ENCODE peak calls at places on chromosomes 13 and 19, in four cellular contexts. F is WTC11, C is HepG2, K is K562. I is an unnamed sample.

GRCh38 chr19:19643158-19644053 is at the start of gene GMIP:
- DNase-seq in F (peak; percentile 93), K (peak; percentile 84), C (peak; percentile 45), I (peak; percentile 55)

GRCh38 chr13:30409911-30410704 is 12.2 kb upstream of the UBE2L5 start:
- DNase-seq in K (peak; percentile 21), F (no peak), C (no peak), I (no peak)

GRCh38 chr19:30228113-30228725 is 144.0 kb upstream of the ZNF536 start:
- DNase-seq in F (peak; percentile 31), K (no peak), C (no peak), I (no peak)

GRCh38 chr13:20579193-20579592 is 12.2 kb downstream of the IFT88 start:
- DNase-seq in C (no peak), K (no peak), F (no peak), I (no peak)

GRCh38 chr19:45251452-45252354 is 632 bp downstream of the MARK4 start:
- DNase-seq in K (no peak), C (no peak), F (peak; percentile 42), I (no peak)

GRCh38 chr13:34179481-34179880 is 361.5 kb downstream of the RFC3 start:
- DNase-seq in C (no peak), K (no peak), F (no peak), I (no peak)

GRCh38 chr19:3403489-3404323 is 37.3 kb downstream of the NFIC start:
- DNase-seq in C (peak; percentile 48), K (peak; percentile 53), F (no peak), I (no peak)

GRCh38 chr13:59099182-59099950 is 1064.4 kb downstream of the DIAPH3 start:
- DNase-seq in C (no peak), K (no peak), F (no peak), I (no peak)

GRCh38 chr19:48403606-48404005 is 10.1 kb downstream of the GRIN2D start:
- DNase-seq in K (peak; percentile 70), F (peak; percentile 71), C (peak; percentile 62), I (peak; percentile 78)

GRCh38 chr19:13133241-13133870 is 15.3 kb downstream of the NACC1 start:
- DNase-seq in F (no peak), C (no peak), K (no peak), I (no peak)

GRCh38 chr13:25136872-25137623 is 35.0 kb downstream of the AMER2 start:
- DNase-seq in C (no peak), K (no peak), F (no peak), I (no peak)

GRCh38 chr19:55384576-55385235 is 614 bp upstream of the TMEM238 start:
- DNase-seq in K (peak; percentile 72), F (no peak), C (no peak), I (no peak)

GRCh38 chr13:35210234-35210633 is 266.3 kb downstream of the MAB21L1 start:
- DNase-seq in F (no peak), K (no peak), C (no peak), I (no peak)

GRCh38 chr19:14183741-14184395 is 22.1 kb downstream of the ADGRL1 start:
- DNase-seq in K (no peak), C (no peak), F (no peak), I (no peak)

GRCh38 chr13:33355470-33355869 is 69.9 kb upstream of the STARD13 start:
- DNase-seq in F (no peak), K (no peak), C (no peak), I (no peak)

GRCh38 chr13:93305886-93306285 is 79.3 kb downstream of the GPC6 start:
- DNase-seq in C (no peak), K (no peak), F (no peak), I (no peak)

GRCh38 chr19:24074720-24075119 is 12.3 kb upstream of the ZNF254 start:
- DNase-seq in K (no peak), C (no peak), F (no peak), I (no peak)

GRCh38 chr13:24683833-24684599 is 3.8 kb downstream of the ATP12A start:
- DNase-seq in F (peak; percentile 84), K (peak; percentile 59), C (peak; percentile 43), I (peak; percentile 35)

GRCh38 chr13:46386426-46386995 is 541 bp downstream of the RUBCNL start:
- DNase-seq in K (no peak), F (no peak), C (no peak), I (no peak)

GRCh38 chr19:8311461-8312260 is 3.5 kb upstream of the CD320 start:
- DNase-seq in K (no peak), F (peak; percentile 7), C (no peak), I (no peak)
- TF ChIP-seq NR3C1 in K (no peak), F (no peak), C (no peak), I (no peak)

GRCh38 chr13:43244482-43244881 is 221.1 kb downstream of the DNAJC15 start:
- DNase-seq in K (no peak), C (no peak), F (no peak), I (no peak)

GRCh38 chr13:43246382-43246781 is 223.0 kb downstream of the DNAJC15 start:
- DNase-seq in K (no peak), F (no peak), C (no peak), I (no peak)

GRCh38 chr13:43240278-43240677 is 216.9 kb downstream of the DNAJC15 start:
- DNase-seq in F (no peak), C (no peak), K (no peak), I (no peak)

GRCh38 chr13:43242040-43242439 is 218.7 kb downstream of the DNAJC15 start:
- DNase-seq in F (no peak), K (no peak), C (no peak), I (no peak)

DNA sequence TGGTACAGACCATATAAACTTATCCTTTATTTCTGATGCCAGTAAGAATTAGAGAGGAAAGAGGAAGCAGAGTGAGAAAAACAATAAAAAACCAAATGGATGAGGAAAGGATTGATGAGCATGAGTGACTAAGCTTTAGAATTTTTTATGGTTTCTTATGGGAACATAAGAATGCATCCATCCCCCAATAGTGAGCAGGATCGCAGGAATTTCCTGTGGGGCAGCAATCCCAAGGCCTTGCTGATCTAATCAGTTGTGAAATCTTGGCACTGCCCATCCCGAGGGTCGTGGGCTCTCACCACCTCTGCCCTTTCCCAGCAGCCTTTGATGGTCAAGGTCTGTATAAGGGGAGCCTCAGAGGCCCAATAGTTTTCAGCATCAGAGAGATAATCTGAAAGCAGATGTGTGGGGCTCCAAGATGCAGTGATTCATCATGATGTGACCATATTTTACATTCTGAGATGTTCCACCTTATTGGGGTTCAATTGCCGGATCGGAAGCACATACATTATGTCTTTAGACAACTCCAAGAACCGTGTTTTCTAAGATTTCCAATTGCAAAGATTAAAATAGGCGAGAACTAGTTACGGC is 222.1 kb downstream of the DNAJC15 start:
- DNase-seq in C (no peak), F (no peak), K (no peak), I (no peak)
- TF ChIP-seq NR3C1 in C (no peak), F (no peak), K (no peak), I (no peak)

GRCh38 chr13:113928701-113929627 is 44.9 kb downstream of the C13orf46 start:
- DNase-seq in K (no peak), F (peak; percentile 9), C (no peak), I (no peak)
- TF ChIP-seq NR3C1 in K (no peak), F (no peak), C (no peak), I (no peak)

GRCh38 chr19:46615966-46616365 is 8.9 kb downstream of the PTGIR start:
- DNase-seq in K (no peak), C (no peak), F (no peak), I (no peak)

GRCh38 chr19:46616631-46617322 is 8.1 kb downstream of the PTGIR start:
- DNase-seq in K (peak; percentile 81), C (peak; percentile 50), F (peak; percentile 82), I (peak; percentile 77)

GRCh38 chr19:46611791-46612190 is 10.7 kb downstream of the CALM3 start:
- DNase-seq in K (no peak), F (no peak), C (no peak), I (no peak)

GRCh38 chr19:46613525-46613924 is 11.4 kb downstream of the PTGIR start:
- DNase-seq in K (no peak), F (no peak), C (no peak), I (no peak)

DNA sequence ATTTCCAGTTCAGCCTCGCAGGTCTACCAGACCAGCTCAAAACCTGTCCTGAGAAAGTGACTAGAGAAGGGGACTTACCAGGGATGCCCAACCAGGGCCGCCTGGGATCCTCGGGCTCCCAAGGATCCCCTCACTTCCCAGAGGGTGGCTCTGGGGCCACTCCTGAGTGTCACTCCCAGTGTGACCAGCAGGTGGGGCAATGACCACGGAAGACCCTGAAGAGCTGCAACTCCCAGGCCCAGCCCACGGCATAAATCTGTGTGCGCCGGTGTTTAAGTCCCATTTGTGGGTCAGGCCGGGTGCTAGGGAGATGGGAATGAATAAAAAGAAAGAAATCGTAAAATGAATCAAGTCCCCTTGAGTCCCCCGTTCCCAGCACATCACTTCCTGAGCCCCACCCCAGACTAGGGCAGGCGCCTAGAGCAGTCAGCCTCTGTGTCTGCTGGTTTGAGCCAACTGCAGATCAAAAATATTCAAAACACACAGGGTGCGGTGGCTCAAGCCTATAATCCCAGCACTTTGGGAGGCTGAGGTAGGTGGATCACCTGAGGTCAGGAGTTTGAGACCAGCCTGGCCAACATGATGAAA is 10.7 kb downstream of the PTGIR start:
- DNase-seq in C (peak; percentile 61), K (peak; percentile 87), F (peak; percentile 93), I (peak; percentile 86)
- TF ChIP-seq NR3C1 in C (no peak), K (no peak), F (no peak), I (no peak)

DNA sequence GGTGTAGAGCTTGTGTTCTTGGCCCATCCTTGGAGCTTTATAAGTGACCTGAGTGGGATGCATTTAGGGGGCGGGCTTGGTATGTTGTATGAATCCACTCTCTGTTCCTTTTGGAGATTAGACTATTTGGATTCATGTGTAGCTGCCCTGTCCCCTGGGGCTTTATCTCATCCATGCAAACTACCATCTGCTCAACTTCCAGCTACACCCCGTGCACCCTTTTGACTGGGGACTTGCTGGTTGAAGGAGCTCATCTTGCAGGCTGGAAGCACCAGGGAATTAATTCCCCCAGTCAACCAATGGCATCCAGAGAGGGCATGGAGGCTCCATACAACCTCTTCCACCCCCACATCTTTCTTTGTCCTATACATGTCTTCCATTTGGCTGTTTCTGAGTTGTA is 6.1 kb downstream of the CLEC4M start:
- DNase-seq in K (no peak), C (no peak), F (no peak), I (no peak)
- TF ChIP-seq NR3C1 in K (no peak), C (no peak), F (no peak), I (no peak)

GRCh38 chr13:80341098-80341701 is at the start of gene SPRY2:
- DNase-seq in F (peak; percentile 87), K (peak; percentile 89), C (peak; percentile 94), I (peak; percentile 74)

GRCh38 chr13:80340643-80341097 is 256 bp downstream of the SPRY2 start:
- DNase-seq in F (no peak), K (no peak), C (peak; percentile 18), I (peak; percentile 51)

GRCh38 chr13:80339578-80339840 is 1.4 kb downstream of the SPRY2 start:
- DNase-seq in K (peak; percentile 14), C (no peak), F (no peak), I (no peak)

GRCh38 chr13:80338781-80339577 is 1.9 kb downstream of the SPRY2 start:
- DNase-seq in F (peak; percentile 72), K (peak; percentile 63), C (peak; percentile 23), I (peak; percentile 61)

GRCh38 chr13:80339841-80340642 is 884 bp downstream of the SPRY2 start:
- DNase-seq in K (peak; percentile 47), C (peak; percentile 18), F (peak; percentile 30), I (peak; percentile 29)
- TF ChIP-seq NR3C1 in K (no peak), C (no peak), F (no peak), I (no peak)

DNA sequence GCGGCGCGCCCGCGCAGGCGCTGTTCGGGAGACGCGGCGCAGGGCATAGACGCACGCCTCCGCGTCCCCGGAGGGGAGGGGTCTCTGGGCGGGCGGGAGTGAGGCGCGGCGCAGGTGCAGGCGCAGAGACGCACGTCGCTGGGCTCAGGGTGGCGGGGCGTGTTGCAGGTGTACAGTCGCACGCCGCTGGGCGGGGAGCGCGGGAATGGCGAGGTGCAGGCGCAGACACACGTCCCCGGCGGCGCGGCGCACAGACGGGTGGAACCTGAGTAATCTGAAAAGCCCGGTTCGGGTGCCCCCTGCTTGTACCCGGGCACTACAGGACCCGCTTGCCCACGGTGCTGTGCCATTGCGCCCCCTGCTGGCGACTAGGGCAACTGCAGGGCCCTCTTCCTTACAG is 44.7 kb downstream of the PLPP2 start:
- DNase-seq in K (no peak), F (peak; percentile 21), C (no peak), I (peak; percentile 21)
- TF ChIP-seq NR3C1 in K (no peak), F (no peak), C (no peak), I (no peak)

I was measured in A549.